ENCODE peak calls at places on chromosomes 4 and X, in seven cellular contexts. U, J, S, K, X, D and A are unnamed samples.
A peak's percentile ranks its signal among the peaks of the same experiment; 100 is the strongest.

GRCh38 chrX:21398424-21398823 is 24.2 kb downstream of the CNKSR2 start:
- DNase-seq in X (no peak), S (no peak), J (no peak), K (no peak), D (no peak), U (peak; percentile 34), A (no peak)

GRCh38 chrX:130636277-130636676 is 234.5 kb downstream of the RBMX2 start:
- DNase-seq in U (no peak), S (no peak), J (no peak), D (no peak), X (peak; percentile 14), K (no peak), A (no peak)

GRCh38 chrX:44032479-44032878 is 59.3 kb upstream of the NDP start:
- DNase-seq in S (no peak), D (no peak), U (no peak), J (no peak), K (no peak), X (no peak), A (no peak)

GRCh38 chrX:111470681-111471403 is 40.6 kb upstream of the SERTM2 start:
- DNase-seq in U (no peak), J (no peak), K (no peak), X (no peak), D (no peak), S (no peak), A (no peak)

GRCh38 chr4:121353213-121353612 is 27.6 kb downstream of the QRFPR start:
- DNase-seq in X (no peak), D (no peak), U (no peak), J (no peak), S (no peak), K (no peak), A (no peak)

GRCh38 chrX:14027511-14028019 is 2.1 kb downstream of the GEMIN8 start:
- DNase-seq in K (no peak), D (no peak), X (peak; percentile 87), J (no peak), S (no peak), U (peak; percentile 84), A (no peak)

GRCh38 chr4:137310593-137311490 is 221.5 kb downstream of the PCDH18 start:
- DNase-seq in S (no peak), U (peak; percentile 69), K (no peak), J (no peak), X (peak; percentile 91), D (no peak), A (no peak)

GRCh38 chr4:154464654-154465053 is 26.9 kb downstream of the DCHS2 start:
- DNase-seq in J (no peak), S (no peak), U (no peak), X (no peak), K (no peak), D (no peak), A (no peak)

GRCh38 chrX:129646721-129647587 is 7.8 kb downstream of the APLN start:
- DNase-seq in U (no peak), S (no peak), D (no peak), K (no peak), X (no peak), J (peak; percentile 15), A (no peak)

GRCh38 chr4:113049421-113050355 is at the start of gene ANK2:
- DNase-seq in X (peak; percentile 5), J (no peak), D (no peak), U (peak; percentile 27), K (no peak), S (no peak), A (no peak)

GRCh38 chr4:153036931-153037330 is 100.8 kb downstream of the FHDC1 start:
- DNase-seq in X (peak; percentile 48), K (no peak), D (no peak), S (no peak), U (peak; percentile 32), J (no peak), A (no peak)

GRCh38 chrX:140762061-140762460 is 52.5 kb downstream of the LINC00632 start:
- DNase-seq in K (peak; percentile 10), J (peak; percentile 38), S (no peak), X (peak; percentile 76), D (peak; percentile 32), U (peak; percentile 63), A (no peak)

GRCh38 chrX:7514871-7515599 is 327.9 kb upstream of the VCX start:
- DNase-seq in J (no peak), X (peak; percentile 55), K (peak; percentile 30), U (peak; percentile 47), D (no peak), S (no peak), A (no peak)

GRCh38 chr4:26717332-26717731 is 133.4 kb downstream of the TBC1D19 start:
- DNase-seq in J (no peak), D (no peak), X (peak; percentile 87), K (no peak), S (no peak), U (peak; percentile 88), A (no peak)

GRCh38 chr4:10092481-10093272 is 23.9 kb downstream of the WDR1 start:
- DNase-seq in S (no peak), U (no peak), D (no peak), X (no peak), J (no peak), K (peak; percentile 63), A (peak; percentile 64)

GRCh38 chr4:45910511-45910910 is 213.3 kb downstream of the GABRG1 start:
- DNase-seq in D (no peak), U (no peak), K (no peak), X (no peak), S (no peak), J (no peak), A (no peak)

GRCh38 chrX:118536687-118537461 is 41.3 kb downstream of the DOCK11 start:
- DNase-seq in K (no peak), D (no peak), S (no peak), U (peak; percentile 40), X (peak; percentile 49), J (no peak), A (no peak)

GRCh38 chr4:67087897-67088296 is 457.4 kb downstream of the CENPC start:
- DNase-seq in K (no peak), X (peak; percentile 34), U (peak; percentile 43), S (no peak), D (peak; percentile 45), J (peak; percentile 41), A (peak; percentile 31)

GRCh38 chr4:95249402-95250043 is 299.2 kb downstream of the UNC5C start:
- DNase-seq in X (no peak), K (no peak), U (no peak), J (no peak), S (no peak), D (no peak), A (no peak)

GRCh38 chrX:13897571-13897970 is 80.7 kb upstream of the GPM6B start:
- DNase-seq in J (no peak), S (no peak), X (peak; percentile 33), D (no peak), K (no peak), U (no peak), A (no peak)

GRCh38 chrX:45505214-45505613 is 304.5 kb upstream of the DIPK2B start:
- DNase-seq in S (no peak), J (no peak), X (peak; percentile 73), D (no peak), U (peak; percentile 68), K (no peak), A (no peak)

GRCh38 chr4:107689912-107690587 is 30.0 kb downstream of the PAPSS1 start:
- DNase-seq in U (peak; percentile 94), X (peak; percentile 90), S (no peak), K (no peak), J (no peak), D (no peak), A (no peak)

GRCh38 chrX:130741151-130741550 is 161.9 kb downstream of the ENOX2 start:
- DNase-seq in S (no peak), J (no peak), X (no peak), U (no peak), K (no peak), D (no peak), A (no peak)